ENCODE peak calls at places on chromosome 10, in five cellular contexts. I is tibial artery, S is fibroblast of lung, J is gastrocnemius medialis, K is adipocyte. C is an unnamed sample.

GRCh38 chr10:45564303-45564959 is 108.1 kb downstream of the ZFAND4 start:
- DNase-seq in K (no peak), I (no peak), S (no peak), J (no peak), C (no peak)

GRCh38 chr10:3784510-3785250 is at the start of gene KLF6:
- DNase-seq in S (peak), J (no peak), K (peak), I (peak), C (no peak)

GRCh38 chr10:110600487-110601101 is 33.1 kb downstream of the SMC3 start:
- DNase-seq in I (no peak), S (peak), J (no peak), K (peak), C (no peak)

GRCh38 chr10:11242443-11243386 is 225.0 kb downstream of the CELF2 start:
- DNase-seq in J (no peak), S (peak), K (no peak), I (no peak), C (peak)

GRCh38 chr10:16745061-16745460 is 72.2 kb downstream of the RSU1 start:
- DNase-seq in S (no peak), I (no peak), K (no peak), J (no peak), C (no peak)

GRCh38 chr10:103470755-103471653 is 8.0 kb downstream of the CALHM3 start:
- DNase-seq in I (no peak), S (peak), K (no peak), J (no peak), C (no peak)

GRCh38 chr10:34156781-34157425 is 658.2 kb downstream of the PARD3 start:
- DNase-seq in S (peak), I (no peak), J (no peak), K (peak), C (no peak)

GRCh38 chr10:132263866-132264265 is 43.9 kb downstream of the STK32C start:
- DNase-seq in I (no peak), S (no peak), J (no peak), K (no peak), C (no peak)

GRCh38 chr10:77478248-77478963 is 159.2 kb downstream of the KCNMA1 start:
- DNase-seq in I (no peak), S (peak), K (peak), J (no peak), C (peak)

GRCh38 chr10:43852141-43852540 is 203.5 kb upstream of the ZNF32 start:
- DNase-seq in K (no peak), S (no peak), I (no peak), J (no peak), C (no peak)

GRCh38 chr10:3222068-3222467 is 49.5 kb upstream of the PITRM1 start:
- DNase-seq in S (peak), K (peak), I (no peak), J (no peak), C (no peak)

GRCh38 chr10:69734797-69735468 is 66.8 kb upstream of the COL13A1 start:
- DNase-seq in I (no peak), S (no peak), K (no peak), J (no peak), C (no peak)

GRCh38 chr10:128873408-128873807 is 593.6 kb upstream of the MGMT start:
- DNase-seq in S (peak), I (no peak), J (no peak), K (no peak), C (no peak)

GRCh38 chr10:103181244-103181643 is 11.8 kb downstream of the NT5C2 start:
- DNase-seq in K (no peak), I (no peak), J (no peak), S (no peak), C (no peak)

GRCh38 chr10:43224321-43224720 is 42.5 kb downstream of the RASGEF1A start:
- DNase-seq in K (no peak), J (no peak), I (no peak), S (no peak), C (no peak)

GRCh38 chr10:131881104-131881880 is 19.5 kb upstream of the PPP2R2D start:
- DNase-seq in I (no peak), J (no peak), S (no peak), K (no peak), C (no peak)

GRCh38 chr10:62045765-62046521 is 144.4 kb downstream of the ARID5B start:
- DNase-seq in S (peak), J (no peak), I (no peak), K (peak), C (peak)

GRCh38 chr10:22369433-22370072 is 24.3 kb downstream of the SPAG6 start:
- DNase-seq in S (peak), J (no peak), K (no peak), I (no peak), C (no peak)

GRCh38 chr10:69651362-69651761 is 21.3 kb downstream of the FAM241B start:
- DNase-seq in J (no peak), K (no peak), S (no peak), I (no peak), C (no peak)

GRCh38 chr10:16853201-16853600 is 36.0 kb upstream of the RSU1 start:
- DNase-seq in J (no peak), I (no peak), S (peak), K (peak), C (no peak)

GRCh38 chr10:91077549-91078017 is 142.9 kb upstream of the PCGF5 start:
- DNase-seq in J (peak), S (peak), K (peak), I (peak), C (peak)

GRCh38 chr10:2108496-2108895 is 371.2 kb upstream of the ADARB2 start:
- DNase-seq in J (no peak), I (no peak), K (no peak), S (no peak), C (no peak)

GRCh38 chr10:97333351-97333600 is 1.3 kb downstream of the FRAT2 start:
- DNase-seq in K (no peak), J (no peak), S (peak), I (no peak), C (no peak)

GRCh38 chr10:12500406-12501303 is 151.3 kb downstream of the CAMK1D start:
- DNase-seq in K (peak), S (no peak), I (peak), J (no peak), C (no peak)

GRCh38 chr10:110103921-110104461 is 96.2 kb downstream of the ADD3 start:
- DNase-seq in J (no peak), K (no peak), I (no peak), S (peak), C (no peak)

GRCh38 chr10:7233259-7233991 is 177.4 kb downstream of the SFMBT2 start:
- DNase-seq in S (no peak), I (no peak), K (no peak), J (peak), C (no peak)

GRCh38 chr10:84175436-84175835 is 1.8 kb downstream of the GPR15LG start:
- DNase-seq in J (no peak), I (no peak), S (no peak), K (no peak), C (no peak)

GRCh38 chr10:35097510-35097909 is 7.4 kb upstream of the CUL2 start:
- DNase-seq in K (no peak), J (no peak), I (no peak), S (no peak), C (no peak)

GRCh38 chr10:117860823-117861222 is 185.9 kb downstream of the RAB11FIP2 start:
- DNase-seq in J (no peak), S (no peak), K (peak), I (no peak), C (peak)

GRCh38 chr10:130802301-130802700 is 509.2 kb downstream of the TCERG1L start:
- DNase-seq in J (no peak), S (no peak), I (no peak), K (no peak), C (no peak)

GRCh38 chr10:70197235-70197952 is 27.1 kb upstream of the SAR1A start:
- DNase-seq in K (no peak), J (no peak), I (no peak), S (no peak), C (no peak)

GRCh38 chr10:79433324-79434222 is 11.9 kb downstream of the ZCCHC24 start:
- DNase-seq in I (peak), J (no peak), K (no peak), S (no peak), C (no peak)

GRCh38 chr10:13587367-13587766 is 602 bp downstream of the PRPF18 start:
- DNase-seq in J (no peak), S (no peak), I (no peak), K (peak), C (no peak)

GRCh38 chr10:119893845-119894427 is 1.4 kb downstream of the SEC23IP start:
- DNase-seq in K (peak), I (no peak), S (no peak), J (no peak), C (no peak)

GRCh38 chr10:119896937-119897336 is 4.4 kb downstream of the SEC23IP start:
- DNase-seq in K (peak), J (no peak), I (peak), S (peak), C (no peak)

GRCh38 chr10:119898577-119898976 is 6.0 kb downstream of the SEC23IP start:
- DNase-seq in J (no peak), K (no peak), I (no peak), S (no peak), C (no peak)

GRCh38 chr10:119897366-119897765 is 4.8 kb downstream of the SEC23IP start:
- DNase-seq in J (no peak), S (no peak), K (no peak), I (no peak), C (no peak)

DNA sequence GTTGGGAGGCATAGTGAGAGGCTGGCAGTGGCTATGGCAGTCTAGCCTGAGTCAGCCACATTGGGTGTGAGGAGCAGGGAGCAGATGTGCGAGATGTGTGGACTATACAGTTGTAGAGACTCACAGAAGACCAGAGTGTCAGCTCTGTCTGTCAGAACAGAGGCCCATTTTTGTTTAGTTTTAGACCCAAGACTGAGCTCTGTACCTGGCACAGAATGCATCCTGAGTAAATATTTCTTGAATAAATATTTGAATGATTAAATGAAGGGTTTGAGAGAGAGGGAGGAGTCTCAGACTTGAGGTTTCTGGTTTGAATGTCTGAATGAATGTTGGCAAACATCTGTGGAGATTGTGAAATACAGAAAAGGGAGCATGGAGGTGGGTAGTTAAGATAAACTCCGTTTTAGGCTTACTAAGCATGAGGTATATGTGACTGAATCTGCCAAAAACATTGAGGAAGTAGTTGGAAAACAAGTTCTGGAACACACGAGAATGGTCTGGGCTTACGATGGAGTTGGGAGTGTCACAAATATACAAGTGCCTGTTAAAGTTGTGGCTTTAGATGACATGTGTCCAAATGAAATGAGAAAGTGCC is 3.6 kb downstream of the SEC23IP start:
- DNase-seq in I (no peak), K (peak), S (peak), J (no peak), C (peak)
- H3K4me3 ChIP-seq in I (no peak), K (peak), S (peak), J (no peak), C (no peak)

DNA sequence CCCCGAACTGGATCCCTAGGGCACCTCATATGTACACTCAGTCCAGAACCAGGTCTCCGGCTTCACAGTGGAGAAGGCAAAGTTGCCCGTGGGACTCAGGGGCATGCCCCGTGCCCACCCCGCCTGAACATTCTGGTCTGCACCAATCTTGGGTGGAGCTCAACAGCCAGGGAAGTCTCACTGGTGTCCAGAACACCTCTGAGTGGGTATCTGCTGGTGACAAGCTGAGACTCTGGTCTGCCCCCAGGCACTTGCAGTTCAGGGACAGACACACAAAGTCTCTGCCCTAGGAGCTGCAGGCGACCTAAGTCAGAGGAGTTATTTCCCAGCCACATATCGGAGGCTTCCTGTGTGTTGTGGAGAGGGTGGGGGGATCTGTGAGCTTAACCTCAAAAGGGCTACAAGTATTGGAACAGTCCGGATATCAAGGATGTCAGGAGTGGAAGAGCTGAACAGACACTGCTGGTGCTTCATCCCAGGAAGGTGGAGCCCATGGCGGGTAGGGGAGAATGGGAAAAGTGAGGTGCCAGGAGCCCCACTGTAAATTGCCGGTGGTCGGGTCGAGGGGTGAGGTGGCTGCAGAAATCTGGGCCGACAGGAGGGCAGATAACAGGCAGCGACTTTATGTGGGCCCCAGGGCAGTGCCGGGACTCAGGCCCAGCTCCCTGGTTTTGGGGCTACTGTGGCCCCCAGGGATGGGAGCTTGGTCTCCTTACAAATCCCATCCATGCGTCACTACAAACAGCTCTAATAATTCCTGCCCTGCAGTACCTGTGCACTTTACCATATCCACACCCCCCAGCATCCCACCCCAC is 8.6 kb upstream of the TLX1 start:
- DNase-seq in K (no peak), J (no peak), S (no peak), I (no peak), C (no peak)
- H3K4me3 ChIP-seq in K (no peak), J (no peak), S (no peak), I (no peak), C (no peak)

DNA sequence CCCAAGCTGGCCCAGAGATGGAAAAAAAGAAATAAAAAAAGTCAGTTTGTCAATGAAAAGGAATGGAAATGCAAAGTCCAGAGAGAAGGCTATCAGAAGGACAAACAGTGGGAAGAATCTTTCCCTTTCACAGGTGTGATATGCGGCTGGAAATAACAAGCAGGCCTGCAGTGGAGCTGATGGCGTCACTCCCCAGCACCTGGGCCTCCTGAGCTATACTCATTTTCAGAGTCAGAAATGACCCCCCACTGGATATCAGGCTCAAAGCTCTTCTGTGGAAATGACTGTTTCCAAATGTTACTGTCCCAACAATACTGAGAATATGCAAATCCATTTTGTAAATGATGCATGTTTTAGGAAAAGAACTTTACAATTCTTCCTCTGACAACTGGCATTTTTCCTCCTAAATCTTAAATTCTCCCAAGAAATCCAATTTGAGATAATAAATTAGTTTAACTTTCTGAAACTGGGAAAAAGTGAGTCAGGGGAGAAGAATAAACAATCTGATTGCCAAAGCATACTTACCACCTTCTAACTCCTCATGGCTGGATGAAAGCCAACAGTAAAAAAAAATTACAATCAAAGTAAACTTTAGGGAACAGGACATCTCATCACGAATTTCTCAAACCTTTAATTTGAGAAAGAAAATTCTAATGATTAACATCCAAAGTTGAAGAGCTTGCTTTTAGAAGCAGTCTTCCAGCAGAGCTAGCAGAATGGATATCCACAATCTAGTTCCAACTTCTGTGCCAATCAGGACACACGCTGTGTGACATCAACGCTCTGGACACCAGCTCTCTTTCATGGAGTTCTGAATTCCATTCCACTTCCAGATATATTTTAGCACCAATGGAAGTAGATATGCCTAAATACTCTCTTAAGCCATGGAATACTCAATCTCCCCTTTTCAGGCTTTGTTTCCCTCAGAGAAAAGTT is 5.3 kb upstream of the CUZD1 start:
- DNase-seq in I (no peak), S (peak), K (peak), J (no peak), C (peak)
- H3K4me3 ChIP-seq in I (no peak), S (no peak), K (no peak), J (no peak), C (no peak)

GRCh38 chr10:29615195-29615594 is 19.6 kb downstream of the SVIL start:
- DNase-seq in I (no peak), K (no peak), J (no peak), S (no peak), C (no peak)
- H3K4me3 ChIP-seq in I (no peak), K (no peak), J (no peak), S (no peak), C (no peak)

DNA sequence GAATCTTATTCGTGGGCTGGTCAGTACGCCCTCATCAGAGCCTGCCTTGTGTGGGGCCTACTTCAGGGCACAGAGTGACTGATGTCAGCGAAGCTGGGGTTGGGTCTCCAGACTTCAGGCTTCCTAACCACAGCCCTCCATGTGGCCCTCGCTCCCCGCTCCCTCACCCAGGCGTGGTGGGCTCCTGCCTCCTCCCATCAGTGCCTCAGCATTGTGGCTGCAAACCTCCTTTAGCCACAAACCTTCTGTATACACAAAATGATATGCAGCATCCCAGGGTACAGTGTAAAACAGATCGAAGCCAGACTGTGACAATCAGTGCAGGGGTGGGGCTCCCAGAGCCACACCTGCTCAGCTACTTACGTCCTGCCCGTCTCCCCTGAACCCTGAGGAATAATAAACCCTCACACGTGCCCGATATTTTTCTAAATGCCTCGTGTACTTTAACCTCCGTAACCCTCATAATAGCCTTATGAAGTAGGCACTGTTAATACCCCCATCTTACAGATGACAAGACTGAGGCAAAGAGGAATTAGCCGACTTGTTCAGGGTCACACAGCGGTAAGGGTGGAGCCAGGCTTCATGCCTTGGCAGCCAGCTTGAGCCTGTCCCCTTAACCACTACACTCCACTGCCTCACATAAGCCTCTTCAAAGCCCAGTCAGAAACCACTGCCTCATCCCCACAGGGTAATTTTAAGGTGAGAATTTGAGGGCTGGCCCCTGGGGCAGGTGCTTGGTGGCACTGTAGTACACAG is 7.3 kb upstream of the C10orf105 start:
- DNase-seq in S (no peak), J (no peak), I (no peak), K (no peak), C (no peak)
- H3K4me3 ChIP-seq in S (no peak), J (no peak), I (no peak), K (no peak), C (no peak)